ENCODE peak calls at places on chromosomes 4 and X, in nine cellular contexts. H, W, R, B, X, I, S, G and Z are unnamed samples.

GRCh38 chr4:94843222-94843621 is 85.5 kb downstream of the BMPR1B start:
- DNase-seq in X (no peak), R (no peak), H (no peak), S (no peak), B (no peak), W (no peak), I (no peak), G (no peak), Z (no peak)

GRCh38 chr4:15005474-15006115 is 3.3 kb downstream of the CPEB2 start:
- DNase-seq in S (no peak), X (no peak), R (no peak), G (no peak), W (no peak), B (no peak), H (no peak), I (no peak), Z (no peak)

GRCh38 chr4:75722417-75722816 is 2.0 kb upstream of the USO1 start:
- DNase-seq in W (no peak), H (no peak), X (no peak), B (no peak), S (no peak), G (no peak), R (no peak), I (no peak), Z (no peak)

GRCh38 chr4:186844059-186844681 is 120.5 kb upstream of the FAT1 start:
- DNase-seq in I (peak; percentile 34), H (peak; percentile 71), W (peak; percentile 22), B (no peak), G (peak; percentile 52), R (no peak), X (no peak), S (no peak), Z (peak; percentile 56)

GRCh38 chr4:186881521-186882220 is 158.0 kb upstream of the FAT1 start:
- DNase-seq in X (peak; percentile 57), H (peak; percentile 70), S (no peak), G (peak; percentile 46), I (no peak), W (peak; percentile 47), R (no peak), B (no peak), Z (peak; percentile 41)

GRCh38 chr4:153204247-153205027 is at the start of gene TRIM2:
- DNase-seq in W (peak; percentile 52), R (no peak), H (peak; percentile 66), S (peak; percentile 85), B (no peak), G (peak; percentile 89), X (no peak), I (peak; percentile 93), Z (peak; percentile 47)

GRCh38 chr4:4689694-4690440 is 148.0 kb upstream of the STX18 start:
- DNase-seq in R (no peak), I (no peak), X (no peak), S (no peak), B (no peak), H (no peak), W (no peak), G (no peak), Z (no peak)

GRCh38 chrX:49082472-49082871 is 2.8 kb upstream of the WDR45 start:
- DNase-seq in G (no peak), B (no peak), S (no peak), I (no peak), X (no peak), H (no peak), R (no peak), W (no peak), Z (no peak)

GRCh38 chr4:139977838-139978604 is 176.0 kb downstream of the MAML3 start:
- DNase-seq in B (no peak), X (no peak), H (no peak), G (no peak), W (no peak), R (no peak), S (no peak), I (no peak), Z (no peak)

GRCh38 chr4:15003441-15003890 is 1.2 kb downstream of the CPEB2 start:
- DNase-seq in W (no peak), X (no peak), B (peak; percentile 67), H (peak; percentile 74), S (peak; percentile 54), G (no peak), I (peak; percentile 72), R (no peak), Z (peak; percentile 71)

GRCh38 chrX:72045552-72046277 is 86.0 kb downstream of the RTL5 start:
- DNase-seq in I (no peak), S (peak; percentile 85), G (no peak), R (peak; percentile 31), B (no peak), H (no peak), W (no peak), X (no peak), Z (no peak)

GRCh38 chr4:133775881-133776280 is 425.7 kb downstream of the PABPC4L start:
- DNase-seq in R (no peak), H (peak; percentile 42), G (peak; percentile 66), S (no peak), B (no peak), I (no peak), X (no peak), W (peak; percentile 2), Z (peak; percentile 22)

GRCh38 chrX:103367502-103367901 is 8.8 kb upstream of the BEX3 start:
- DNase-seq in X (no peak), G (no peak), B (no peak), R (no peak), I (no peak), H (peak; percentile 17), W (no peak), S (no peak), Z (peak; percentile 57)

GRCh38 chr4:19583827-19584569 is 667.7 kb upstream of the SLIT2 start:
- DNase-seq in W (peak; percentile 43), B (no peak), R (no peak), I (no peak), X (no peak), G (no peak), S (no peak), H (peak; percentile 76), Z (peak; percentile 4)

GRCh38 chr4:40685300-40685699 is 55.6 kb upstream of the RBM47 start:
- DNase-seq in G (peak; percentile 45), W (peak; percentile 12), B (no peak), R (peak; percentile 21), X (peak; percentile 31), I (no peak), S (no peak), H (peak; percentile 34), Z (peak; percentile 1)

GRCh38 chr4:26993541-26993940 is 132.9 kb downstream of the STIM2 start:
- DNase-seq in I (no peak), R (no peak), G (no peak), W (no peak), B (no peak), S (no peak), H (no peak), X (no peak), Z (no peak)

GRCh38 chr4:25879091-25879584 is 16.4 kb upstream of the SEL1L3 start:
- DNase-seq in H (no peak), B (no peak), G (no peak), X (no peak), I (no peak), R (no peak), W (no peak), S (no peak), Z (no peak)

GRCh38 chrX:31546130-31546529 is 474.3 kb upstream of the FTHL17 start:
- DNase-seq in B (no peak), S (no peak), I (no peak), W (peak; percentile 62), H (peak; percentile 89), G (peak; percentile 78), R (no peak), X (peak; percentile 49), Z (peak; percentile 57)

GRCh38 chr4:122003335-122003734 is 51.5 kb upstream of the TRPC3 start:
- DNase-seq in B (peak; percentile 29), R (peak; percentile 65), X (no peak), S (peak; percentile 32), I (no peak), G (peak; percentile 22), H (peak; percentile 12), W (no peak), Z (no peak)

GRCh38 chrX:92213781-92214180 is 434.6 kb downstream of the PCDH11X start:
- DNase-seq in G (no peak), H (no peak), X (no peak), B (no peak), S (no peak), I (no peak), R (peak; percentile 14), W (no peak), Z (no peak)

GRCh38 chr4:92304636-92305035 is 870 bp downstream of the GRID2 start:
- DNase-seq in R (no peak), I (no peak), S (peak; percentile 20), W (no peak), X (no peak), G (no peak), H (no peak), B (no peak), Z (no peak)
- H3K4me3 ChIP-seq in R (peak overlapping the region; percentile 39), I (no peak overlapping the region), S (peak overlapping the region; percentile 47), W (peak overlapping the region; percentile 52), X (no peak overlapping the region), G (peak overlapping the region; percentile 58), H (no peak overlapping the region), B (no peak overlapping the region), Z (no peak overlapping the region)

GRCh38 chr4:1170805-1171305 is 1.5 kb downstream of the SPON2 start:
- DNase-seq in G (no peak), R (no peak), S (no peak), H (no peak), W (no peak), B (no peak), X (no peak), I (peak; percentile 16), Z (no peak)
- H3K4me3 ChIP-seq in G (peak overlapping the region; percentile 47), R (no peak overlapping the region), S (peak overlapping the region; percentile 0), H (no peak overlapping the region), W (peak overlapping the region; percentile 63), B (no peak overlapping the region), X (no peak overlapping the region), I (no peak overlapping the region), Z (peak overlapping the region; percentile 65)

GRCh38 chr4:48483006-48483776 is at the start of gene SLC10A4:
- DNase-seq in G (no peak), X (no peak), W (no peak), S (peak; percentile 67), H (peak; percentile 15), I (no peak), B (no peak), R (peak; percentile 6), Z (no peak)
- H3K4me3 ChIP-seq in G (peak within 1 kb of the TSS; percentile 27), X (peak within 1 kb of the TSS; percentile 6), W (peak within 1 kb of the TSS; percentile 23), S (peak within 1 kb of the TSS; percentile 31), H (peak within 1 kb of the TSS; percentile 28), I (no peak within 1 kb of the TSS), B (no peak within 1 kb of the TSS), R (peak within 1 kb of the TSS; percentile 76), Z (no peak within 1 kb of the TSS)

DNA sequence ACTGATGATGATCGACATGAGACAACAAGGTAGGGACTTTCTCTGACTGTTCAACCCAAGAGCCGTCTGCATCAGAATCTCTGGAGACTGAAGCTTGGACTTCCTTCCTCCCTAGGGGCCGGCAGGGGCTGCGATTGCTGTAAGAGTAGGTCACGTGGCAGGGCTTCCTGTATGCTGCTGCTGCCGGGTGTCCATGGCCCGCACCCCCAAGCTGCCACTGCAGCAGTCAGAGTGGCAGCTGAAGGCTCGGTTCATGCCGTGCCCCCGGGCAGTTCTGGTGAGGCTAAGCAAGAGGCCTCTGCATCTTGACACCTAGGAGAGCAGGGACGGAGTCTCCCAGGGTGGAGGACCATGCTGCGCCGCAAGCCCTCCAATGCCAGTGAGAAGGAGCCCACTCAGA is at the start of gene SASH3:
- DNase-seq in I (no peak), G (no peak), R (no peak), B (peak; percentile 65), X (no peak), H (no peak), W (no peak), S (no peak), Z (no peak)
- H3K4me3 ChIP-seq in I (no peak within 1 kb of the TSS), G (no peak within 1 kb of the TSS), R (no peak within 1 kb of the TSS), B (peak within 1 kb of the TSS; percentile 86), X (no peak within 1 kb of the TSS), H (no peak within 1 kb of the TSS), W (no peak within 1 kb of the TSS), S (no peak within 1 kb of the TSS), Z (no peak within 1 kb of the TSS)

GRCh38 chrX:53319614-53320542 is 38.5 kb upstream of the IQSEC2 start:
- DNase-seq in S (no peak), X (no peak), G (no peak), R (no peak), B (no peak), I (peak; percentile 24), H (peak; percentile 58), W (no peak), Z (peak; percentile 21)
- H3K4me3 ChIP-seq in S (peak overlapping the region; percentile 68), X (peak overlapping the region; percentile 58), G (peak overlapping the region; percentile 38), R (peak overlapping the region; percentile 89), B (no peak overlapping the region), I (peak overlapping the region; percentile 58), H (peak overlapping the region; percentile 72), W (peak overlapping the region; percentile 54), Z (peak overlapping the region; percentile 53)